ENCODE peak calls at places on chromosomes 16 and 17, in four cellular contexts. U, V, Y and W are unnamed samples.

GRCh38 chr17:39404542-39405378 is 3.3 kb upstream of the FBXL20 start:
- DNase-seq in V (peak; percentile 67), Y (peak; percentile 74), U (no peak), W (peak; percentile 1)

GRCh38 chr17:9313346-9313745 is 262.3 kb downstream of the STX8 start:
- DNase-seq in Y (no peak), U (no peak), V (no peak), W (no peak)

GRCh38 chr16:76796978-76797377 is 394.0 kb upstream of the MON1B start:
- DNase-seq in Y (no peak), V (no peak), U (no peak), W (no peak)

GRCh38 chr17:72812823-72813222 is 279.7 kb downstream of the SLC39A11 start:
- DNase-seq in V (no peak), Y (peak; percentile 38), U (no peak), W (no peak)

GRCh38 chr17:40218740-40219072 is 398 bp upstream of the WIPF2 start:
- DNase-seq in U (peak; percentile 65), Y (peak; percentile 87), V (peak; percentile 82), W (peak; percentile 36)

GRCh38 chr16:85036398-85037049 is 8.9 kb downstream of the KIAA0513 start:
- DNase-seq in Y (no peak), V (no peak), U (no peak), W (no peak)

GRCh38 chr17:80270836-80271235 is 10.2 kb downstream of the RNF213 start:
- DNase-seq in V (peak; percentile 59), Y (peak; percentile 37), U (no peak), W (peak; percentile 51)

GRCh38 chr17:77684803-77685580 is 273.5 kb upstream of the TNRC6C start:
- DNase-seq in V (no peak), U (no peak), Y (no peak), W (no peak)